ENCODE peak calls at places on chromosomes 7 and 10, in eight cellular contexts. H, E, I, Q, A, M, L and N are unnamed samples. For H3K4me1, the result is how much of the 10 kb centered on the place peaks cover.

GRCh38 chr7:16801111-16801542 is 3.7 kb downstream of the AGR2 start:
- DNase-seq in H (no peak), E (peak), I (no peak), Q (peak), A (no peak), M (peak), L (no peak), N (no peak)

GRCh38 chr7:73451780-73452398 is 18.3 kb downstream of the FZD9 start:
- DNase-seq in H (no peak), E (peak), I (no peak), Q (peak), A (no peak), M (peak), L (peak), N (no peak)

GRCh38 chr7:15801565-15801964 is 115.1 kb upstream of the MEOX2 start:
- DNase-seq in H (no peak), E (no peak), I (peak), Q (peak), A (no peak), M (no peak), L (peak), N (peak)

GRCh38 chr7:90402785-90403173 is 482 bp upstream of the CLDN12 start:
- DNase-seq in H (no peak), E (no peak), I (no peak), Q (no peak), A (no peak), M (no peak), L (no peak), N (no peak)

GRCh38 chr7:6436385-6436685 is 11.4 kb downstream of the DAGLB start:
- DNase-seq in H (no peak), E (no peak), I (no peak), Q (no peak), A (peak), M (no peak), L (no peak), N (no peak)

GRCh38 chr7:77269360-77270075 is 69.9 kb upstream of the FGL2 start:
- DNase-seq in H (no peak), E (no peak), I (peak), Q (no peak), A (peak), M (no peak), L (no peak), N (no peak)

GRCh38 chr7:8290645-8291308 is 28.8 kb upstream of the ICA1 start:
- DNase-seq in H (no peak), E (no peak), I (no peak), Q (no peak), A (no peak), M (no peak), L (no peak), N (no peak)

GRCh38 chr7:79979437-79979836 is 155.2 kb upstream of the GNAI1 start:
- DNase-seq in H (no peak), E (no peak), I (no peak), Q (no peak), A (no peak), M (peak), L (no peak), N (no peak)

GRCh38 chr10:3805227-3805790 is 20.3 kb upstream of the KLF6 start:
- DNase-seq in H (no peak), E (no peak), I (no peak), Q (no peak), A (no peak), M (peak), L (no peak), N (no peak)

GRCh38 chr7:66326501-66327180 is 121.5 kb downstream of the TPST1 start:
- DNase-seq in H (no peak), E (no peak), I (no peak), Q (no peak), A (no peak), M (peak), L (no peak), N (no peak)

GRCh38 chr10:52030051-52030867 is 283.8 kb upstream of the DKK1 start:
- DNase-seq in H (no peak), E (no peak), I (no peak), Q (no peak), A (no peak), M (no peak), L (no peak), N (no peak)

GRCh38 chr7:149856-150636 is 42.3 kb upstream of the FAM20C start:
- DNase-seq in H (peak), E (no peak), I (peak), Q (no peak), A (peak), M (no peak), L (peak), N (peak)

GRCh38 chr7:111931016-111931517 is 275.1 kb downstream of the DOCK4 start:
- DNase-seq in H (no peak), E (no peak), I (no peak), Q (peak), A (no peak), M (no peak), L (no peak), N (no peak)

GRCh38 chr7:108083980-108084379 is 46.2 kb downstream of the LAMB4 start:
- DNase-seq in H (no peak), E (no peak), I (no peak), Q (no peak), A (no peak), M (peak), L (no peak), N (no peak)

GRCh38 chr7:14717711-14718304 is 184.7 kb downstream of the DGKB start:
- DNase-seq in H (no peak), E (no peak), I (no peak), Q (peak), A (no peak), M (no peak), L (no peak), N (no peak)

GRCh38 chr7:117949232-117949631 is 76.0 kb upstream of the CTTNBP2 start:
- DNase-seq in H (no peak), E (peak), I (no peak), Q (no peak), A (no peak), M (no peak), L (no peak), N (no peak)

GRCh38 chr7:45726883-45727282 is 146.0 kb downstream of the CCDC201 start:
- DNase-seq in H (peak), E (no peak), I (no peak), Q (no peak), A (no peak), M (no peak), L (no peak), N (no peak)

GRCh38 chr7:137695942-137696341 is 150.8 kb downstream of the DGKI start:
- DNase-seq in H (no peak), E (no peak), I (no peak), Q (no peak), A (no peak), M (no peak), L (no peak), N (no peak)

GRCh38 chr10:60099998-60100747 is 193.8 kb upstream of the CCDC6 start:
- DNase-seq in H (no peak), E (peak), I (no peak), Q (peak), A (no peak), M (peak), L (no peak), N (no peak)

GRCh38 chr7:51860305-51860704 is 543.7 kb upstream of the COBL start:
- DNase-seq in H (no peak), E (no peak), I (no peak), Q (no peak), A (no peak), M (no peak), L (no peak), N (no peak)

GRCh38 chr10:48602401-48603135 is 2.3 kb downstream of the ARHGAP22 start:
- DNase-seq in H (no peak), E (no peak), I (no peak), Q (no peak), A (no peak), M (no peak), L (no peak), N (no peak)

GRCh38 chr10:77820349-77820748 is 106.2 kb downstream of the DLG5 start:
- DNase-seq in H (no peak), E (no peak), I (no peak), Q (no peak), A (peak), M (no peak), L (no peak), N (no peak)

GRCh38 chr7:122674502-122674901 is 24.4 kb downstream of the RNF133 start:
- DNase-seq in H (no peak), E (no peak), I (no peak), Q (no peak), A (no peak), M (no peak), L (no peak), N (no peak)

GRCh38 chr7:75591467-75591866 is 99.3 kb downstream of the SPDYE5 start:
- DNase-seq in H (no peak), E (no peak), I (no peak), Q (no peak), A (no peak), M (no peak), L (no peak), N (no peak)

GRCh38 chr10:18886102-18886501 is 162.5 kb upstream of the MALRD1 start:
- DNase-seq in H (no peak), E (no peak), I (no peak), Q (no peak), A (no peak), M (no peak), L (no peak), N (no peak)

GRCh38 chr10:90871279-90871760 is 454 bp upstream of the RPP30 start:
- DNase-seq in H (no peak), E (peak), I (no peak), Q (peak), A (peak), M (peak), L (peak), N (no peak)

GRCh38 chr10:90872648-90873020 is 860 bp downstream of the RPP30 start:
- DNase-seq in H (no peak), E (no peak), I (no peak), Q (no peak), A (no peak), M (no peak), L (no peak), N (no peak)

GRCh38 chr10:90866050-90866598 is 5.7 kb upstream of the RPP30 start:
- DNase-seq in H (no peak), E (no peak), I (no peak), Q (no peak), A (no peak), M (no peak), L (no peak), N (no peak)

DNA sequence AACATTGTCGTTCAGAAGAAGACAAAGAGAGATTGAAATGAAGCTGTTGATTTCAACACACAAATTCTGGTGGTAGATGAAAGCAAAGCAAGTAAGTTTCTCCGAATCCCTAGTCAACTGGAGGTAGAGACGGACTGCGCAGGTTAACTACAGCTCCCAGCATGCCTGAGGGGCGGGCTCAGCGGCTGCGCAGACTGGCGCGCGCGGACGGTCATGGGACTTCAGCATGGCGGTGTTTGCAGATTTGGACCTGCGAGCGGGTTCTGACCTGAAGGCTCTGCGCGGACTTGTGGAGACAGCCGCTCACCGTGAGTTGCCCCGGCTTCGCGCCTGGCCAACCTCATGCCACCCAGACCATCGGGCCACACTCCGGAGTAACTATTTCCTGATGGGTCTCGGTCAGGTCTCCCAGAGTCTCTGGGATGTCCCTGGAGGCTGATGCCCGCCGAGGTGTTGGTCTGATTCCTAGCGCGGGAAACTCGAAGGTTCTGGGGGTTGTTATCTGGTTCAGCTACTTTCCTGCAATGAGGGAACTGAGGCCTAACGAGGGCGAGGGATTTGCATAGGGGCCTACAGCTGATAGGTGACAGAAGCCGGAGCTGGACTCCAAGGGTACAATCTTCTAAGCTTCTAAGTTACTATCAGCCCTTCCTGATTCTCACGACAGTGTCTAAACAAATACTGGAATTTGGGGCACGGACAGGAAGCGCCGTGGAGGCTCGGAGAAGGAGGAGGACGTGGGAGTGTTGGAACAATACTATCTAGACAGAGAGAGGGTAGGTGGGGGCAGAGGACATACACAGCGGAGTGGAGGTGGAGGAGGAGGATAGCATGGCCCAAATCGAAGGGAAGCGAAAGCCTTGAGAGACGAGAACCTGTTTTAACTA is at the start of gene RPP30:
- DNase-seq in H (peak), E (peak), I (peak), Q (peak), A (peak), M (peak), L (peak), N (peak)
- H3K4me1 ChIP-seq in H (under half), E (under half), I (under half), Q (under half), A (under half), M (under half), L (under half), N (under half)

GRCh38 chr7:36261019-36261754 is 108.1 kb downstream of the EEPD1 start:
- DNase-seq in H (no peak), E (no peak), I (no peak), Q (no peak), A (no peak), M (no peak), L (no peak), N (no peak)

GRCh38 chr7:36262286-36262685 is 109.2 kb downstream of the EEPD1 start:
- DNase-seq in H (no peak), E (no peak), I (no peak), Q (no peak), A (no peak), M (no peak), L (no peak), N (no peak)

GRCh38 chr7:36264123-36264916 is 111.3 kb downstream of the EEPD1 start:
- DNase-seq in H (peak), E (no peak), I (peak), Q (no peak), A (no peak), M (no peak), L (no peak), N (peak)

GRCh38 chr7:36262706-36263484 is 109.8 kb downstream of the EEPD1 start:
- DNase-seq in H (no peak), E (no peak), I (no peak), Q (no peak), A (no peak), M (no peak), L (no peak), N (no peak)

DNA sequence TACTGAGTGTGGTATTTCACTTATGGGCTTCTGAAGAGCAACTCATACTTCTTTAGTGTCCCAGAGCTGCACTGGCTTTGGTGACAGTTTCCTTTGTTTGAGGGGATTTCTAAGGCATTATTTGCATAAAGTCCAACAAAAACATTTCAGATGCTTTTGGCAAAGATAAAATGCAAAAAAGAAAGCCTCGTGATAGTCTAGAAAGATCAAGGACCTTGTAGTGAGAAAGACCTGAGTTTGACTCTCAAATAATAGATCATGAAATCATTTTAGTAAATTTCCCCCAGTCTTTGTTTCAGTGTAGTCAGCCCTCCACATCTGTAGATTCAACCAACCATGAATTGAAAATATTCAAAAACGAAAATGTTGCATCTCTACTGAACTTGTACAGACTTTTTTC is 107.4 kb downstream of the EEPD1 start:
- DNase-seq in H (no peak), E (no peak), I (no peak), Q (no peak), A (no peak), M (no peak), L (no peak), N (no peak)
- H3K4me1 ChIP-seq in H (under half), E (half or more), I (under half), Q (under half), A (under half), M (under half), L (under half), N (half or more)

GRCh38 chr10:74889662-74889998 is 63.2 kb downstream of the KAT6B start:
- DNase-seq in H (no peak), E (no peak), I (no peak), Q (no peak), A (no peak), M (no peak), L (no peak), N (no peak)
- H3K4me1 ChIP-seq in H (under half), E (under half), I (under half), Q (under half), A (under half), M (under half), L (under half), N (under half)

DNA sequence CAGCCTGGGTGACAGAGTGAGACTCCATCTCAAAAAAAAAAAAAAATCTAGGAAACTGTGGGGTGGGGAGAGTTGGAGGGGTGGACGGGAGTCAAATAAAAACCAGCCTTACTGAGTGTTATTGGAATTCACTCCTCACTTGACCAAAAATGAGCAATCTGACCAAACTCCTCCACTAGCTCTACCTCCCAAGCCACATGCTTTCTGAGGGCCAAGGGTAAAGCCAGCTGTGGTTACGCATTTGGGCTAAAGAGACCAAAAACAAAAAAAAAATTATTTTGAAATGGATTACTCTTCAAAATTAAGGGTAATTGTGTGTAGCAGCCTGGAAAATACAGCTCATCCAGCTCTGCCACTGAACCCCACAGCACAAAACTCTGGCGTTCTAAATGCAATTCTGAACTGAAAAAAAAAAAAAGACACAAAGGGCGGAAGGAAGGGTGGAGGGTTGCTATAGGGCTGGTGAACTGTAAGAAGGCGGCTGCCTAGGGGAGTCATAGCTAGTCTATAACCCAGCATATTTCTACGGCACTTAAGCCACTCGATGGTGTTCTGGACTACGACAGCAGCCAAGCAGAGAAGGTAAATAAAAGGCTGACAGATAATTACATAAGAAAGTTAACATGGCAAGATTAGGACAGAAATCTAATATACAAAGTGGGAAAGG is 7.8 kb downstream of the ELMO1 start:
- DNase-seq in H (no peak), E (no peak), I (peak), Q (no peak), A (no peak), M (no peak), L (no peak), N (no peak)
- H3K4me1 ChIP-seq in H (under half), E (under half), I (under half), Q (under half), A (under half), M (under half), L (under half), N (under half)

DNA sequence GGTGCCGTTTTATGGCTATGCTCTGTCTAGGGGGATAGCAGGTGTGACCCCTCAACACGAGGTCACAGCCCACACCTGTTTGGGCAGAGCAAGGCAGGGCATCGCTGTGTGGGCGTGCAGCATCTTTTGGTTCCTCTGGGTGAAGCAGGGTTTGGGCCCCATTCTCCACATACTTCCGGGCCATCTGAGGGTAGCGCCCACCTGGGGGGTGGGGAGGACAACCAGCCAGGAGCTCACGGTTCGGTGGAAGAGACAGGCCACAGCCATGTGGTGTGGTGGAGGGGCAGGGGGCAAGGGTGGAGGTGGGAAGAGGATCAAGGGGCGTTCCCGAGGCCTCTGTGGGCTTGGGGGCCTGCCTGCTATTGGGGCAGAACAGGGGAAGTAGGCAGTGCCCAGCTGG is 2.4 kb downstream of the SH2B2 start:
- DNase-seq in H (no peak), E (no peak), I (no peak), Q (no peak), A (no peak), M (no peak), L (no peak), N (no peak)
- H3K4me1 ChIP-seq in H (under half), E (under half), I (under half), Q (under half), A (under half), M (half or more), L (under half), N (under half)

DNA sequence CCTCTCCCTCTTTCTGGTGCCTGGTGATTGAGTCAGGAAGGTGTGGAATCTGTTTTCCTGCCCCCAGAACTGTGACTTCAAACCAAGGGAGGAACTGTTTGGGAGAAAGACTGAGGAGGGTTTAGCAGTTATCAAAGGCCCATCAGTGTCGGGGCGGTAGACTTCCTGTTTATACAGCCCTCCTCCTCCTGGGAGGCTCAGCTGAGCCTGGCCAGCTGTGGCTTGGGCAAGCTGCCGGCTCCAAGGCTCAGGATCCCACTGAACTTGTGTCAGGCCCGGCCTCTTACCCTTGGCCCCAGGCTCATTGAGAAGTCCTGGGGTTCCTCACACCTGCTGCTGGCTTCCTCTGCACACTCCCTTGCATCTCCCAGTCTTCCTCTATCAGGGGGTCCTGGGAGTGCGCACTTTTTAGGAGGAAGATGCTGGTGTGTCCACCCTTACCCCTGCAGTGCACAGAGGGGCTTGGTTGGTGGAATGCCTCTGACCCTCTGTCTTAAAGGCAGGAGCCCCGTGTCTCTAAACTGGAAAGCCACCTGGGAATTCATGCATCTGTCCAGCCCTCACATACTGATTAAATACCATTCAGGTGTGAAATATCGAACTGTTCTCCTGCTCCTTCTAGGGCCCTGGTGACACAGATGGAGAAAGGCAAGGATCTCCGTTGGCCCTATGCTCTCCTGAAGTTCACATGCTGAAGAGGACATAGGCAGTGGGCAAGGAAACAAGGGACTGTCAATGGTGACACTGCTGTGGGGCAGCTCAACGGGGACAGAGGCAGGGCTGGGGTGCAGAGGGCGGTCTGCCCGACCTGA is 32.4 kb downstream of the CXCL12 start:
- DNase-seq in H (peak), E (no peak), I (peak), Q (no peak), A (peak), M (no peak), L (no peak), N (peak)
- H3K4me1 ChIP-seq in H (under half), E (under half), I (under half), Q (under half), A (under half), M (under half), L (under half), N (under half)